ENCODE peak calls at places on chromosomes 1 and 21, in four cellular contexts. One of them, this sample, is unnamed.

GRCh38 chr1:206470692-206471414 is 577 bp downstream of the IKBKE start:
- DNase-seq in activated CD4-positive, alpha-beta T cell treated with anti-CD3 and anti-CD28 coated beads, Interleukin-2, amount 50 U/mL, for 24 hours: no peak
- DNase-seq in effector memory CD4-positive, alpha-beta T cell: no peak
- DNase-seq in T-cell: peak; percentile 16
- DNase-seq in this sample: no peak

GRCh38 chr1:227776277-227776676 is 39.2 kb upstream of the PRSS38 start:
- DNase-seq in T-cell: no peak
- DNase-seq in effector memory CD4-positive, alpha-beta T cell: no peak
- DNase-seq in activated CD4-positive, alpha-beta T cell treated with anti-CD3 and anti-CD28 coated beads, Interleukin-2, amount 50 U/mL, for 24 hours: no peak
- DNase-seq in this sample: no peak

GRCh38 chr1:48878191-48878940 is 101.7 kb upstream of the BEND5 start:
- DNase-seq in activated CD4-positive, alpha-beta T cell treated with anti-CD3 and anti-CD28 coated beads, Interleukin-2, amount 50 U/mL, for 24 hours: no peak
- DNase-seq in effector memory CD4-positive, alpha-beta T cell: no peak
- DNase-seq in T-cell: no peak
- DNase-seq in this sample: no peak

GRCh38 chr1:3240524-3241235 is 171.7 kb downstream of the PRDM16 start:
- DNase-seq in T-cell: no peak
- DNase-seq in activated CD4-positive, alpha-beta T cell treated with anti-CD3 and anti-CD28 coated beads, Interleukin-2, amount 50 U/mL, for 24 hours: no peak
- DNase-seq in effector memory CD4-positive, alpha-beta T cell: no peak
- DNase-seq in this sample: no peak

GRCh38 chr21:34074283-34075098 is 1.1 kb downstream of the MRPS6 start:
- DNase-seq in T-cell: no peak
- DNase-seq in effector memory CD4-positive, alpha-beta T cell: no peak
- DNase-seq in activated CD4-positive, alpha-beta T cell treated with anti-CD3 and anti-CD28 coated beads, Interleukin-2, amount 50 U/mL, for 24 hours: no peak
- DNase-seq in this sample: no peak

GRCh38 chr1:33854091-33854490 is 9.8 kb upstream of the HMGB4 start:
- DNase-seq in T-cell: no peak
- DNase-seq in effector memory CD4-positive, alpha-beta T cell: no peak
- DNase-seq in activated CD4-positive, alpha-beta T cell treated with anti-CD3 and anti-CD28 coated beads, Interleukin-2, amount 50 U/mL, for 24 hours: no peak
- DNase-seq in this sample: no peak

GRCh38 chr1:91885331-91885715 is 628 bp downstream of the TGFBR3 start:
- DNase-seq in T-cell: no peak
- DNase-seq in activated CD4-positive, alpha-beta T cell treated with anti-CD3 and anti-CD28 coated beads, Interleukin-2, amount 50 U/mL, for 24 hours: no peak
- DNase-seq in effector memory CD4-positive, alpha-beta T cell: peak; percentile 23
- DNase-seq in this sample: peak; percentile 23

GRCh38 chr1:228365321-228366061 is 41.1 kb downstream of the TRIM11 start:
- DNase-seq in T-cell: no peak
- DNase-seq in activated CD4-positive, alpha-beta T cell treated with anti-CD3 and anti-CD28 coated beads, Interleukin-2, amount 50 U/mL, for 24 hours: no peak
- DNase-seq in effector memory CD4-positive, alpha-beta T cell: no peak
- DNase-seq in this sample: no peak

GRCh38 chr1:162165528-162165927 is 96.0 kb downstream of the NOS1AP start:
- DNase-seq in effector memory CD4-positive, alpha-beta T cell: no peak
- DNase-seq in activated CD4-positive, alpha-beta T cell treated with anti-CD3 and anti-CD28 coated beads, Interleukin-2, amount 50 U/mL, for 24 hours: no peak
- DNase-seq in T-cell: no peak
- DNase-seq in this sample: peak; percentile 18

GRCh38 chr21:32520885-32521735 is 64.2 kb downstream of the TCP10L start:
- DNase-seq in T-cell: no peak
- DNase-seq in effector memory CD4-positive, alpha-beta T cell: no peak
- DNase-seq in activated CD4-positive, alpha-beta T cell treated with anti-CD3 and anti-CD28 coated beads, Interleukin-2, amount 50 U/mL, for 24 hours: no peak
- DNase-seq in this sample: peak; percentile 69

GRCh38 chr21:36696640-36697472 is 2.1 kb upstream of the SIM2 start:
- DNase-seq in activated CD4-positive, alpha-beta T cell treated with anti-CD3 and anti-CD28 coated beads, Interleukin-2, amount 50 U/mL, for 24 hours: no peak
- DNase-seq in effector memory CD4-positive, alpha-beta T cell: no peak
- DNase-seq in T-cell: no peak
- DNase-seq in this sample: no peak

GRCh38 chr21:37614351-37614875 is 247.8 kb downstream of the DYRK1A start:
- DNase-seq in T-cell: no peak
- DNase-seq in activated CD4-positive, alpha-beta T cell treated with anti-CD3 and anti-CD28 coated beads, Interleukin-2, amount 50 U/mL, for 24 hours: no peak
- DNase-seq in effector memory CD4-positive, alpha-beta T cell: no peak
- DNase-seq in this sample: no peak

GRCh38 chr1:68174173-68175113 is 57.9 kb downstream of the WLS start:
- DNase-seq in T-cell: no peak
- DNase-seq in effector memory CD4-positive, alpha-beta T cell: no peak
- DNase-seq in activated CD4-positive, alpha-beta T cell treated with anti-CD3 and anti-CD28 coated beads, Interleukin-2, amount 50 U/mL, for 24 hours: no peak
- DNase-seq in this sample: peak; percentile 33

GRCh38 chr1:26689504-26689903 is 6.3 kb upstream of the ARID1A start:
- DNase-seq in T-cell: no peak
- DNase-seq in activated CD4-positive, alpha-beta T cell treated with anti-CD3 and anti-CD28 coated beads, Interleukin-2, amount 50 U/mL, for 24 hours: no peak
- DNase-seq in effector memory CD4-positive, alpha-beta T cell: no peak
- DNase-seq in this sample: no peak

GRCh38 chr1:16207318-16208269 is 4.9 kb downstream of the ARHGEF19 start:
- DNase-seq in effector memory CD4-positive, alpha-beta T cell: no peak
- DNase-seq in activated CD4-positive, alpha-beta T cell treated with anti-CD3 and anti-CD28 coated beads, Interleukin-2, amount 50 U/mL, for 24 hours: no peak
- DNase-seq in T-cell: no peak
- DNase-seq in this sample: no peak

GRCh38 chr1:230191079-230191478 is 124.0 kb downstream of the GALNT2 start:
- DNase-seq in activated CD4-positive, alpha-beta T cell treated with anti-CD3 and anti-CD28 coated beads, Interleukin-2, amount 50 U/mL, for 24 hours: no peak
- DNase-seq in T-cell: no peak
- DNase-seq in effector memory CD4-positive, alpha-beta T cell: no peak
- DNase-seq in this sample: peak; percentile 59

GRCh38 chr1:236016083-236016482 is 48.8 kb downstream of the NID1 start:
- DNase-seq in activated CD4-positive, alpha-beta T cell treated with anti-CD3 and anti-CD28 coated beads, Interleukin-2, amount 50 U/mL, for 24 hours: no peak
- DNase-seq in T-cell: no peak
- DNase-seq in effector memory CD4-positive, alpha-beta T cell: no peak
- DNase-seq in this sample: no peak

GRCh38 chr1:7420098-7420445 is 351.0 kb upstream of the VAMP3 start:
- DNase-seq in activated CD4-positive, alpha-beta T cell treated with anti-CD3 and anti-CD28 coated beads, Interleukin-2, amount 50 U/mL, for 24 hours: no peak
- DNase-seq in effector memory CD4-positive, alpha-beta T cell: no peak
- DNase-seq in T-cell: no peak
- DNase-seq in this sample: no peak

GRCh38 chr21:45318556-45319341 is 31.1 kb upstream of the POFUT2 start:
- DNase-seq in effector memory CD4-positive, alpha-beta T cell: no peak
- DNase-seq in activated CD4-positive, alpha-beta T cell treated with anti-CD3 and anti-CD28 coated beads, Interleukin-2, amount 50 U/mL, for 24 hours: no peak
- DNase-seq in T-cell: no peak
- DNase-seq in this sample: no peak

GRCh38 chr1:39485046-39485803 is 6.2 kb upstream of the BMP8A start:
- DNase-seq in T-cell: no peak
- DNase-seq in effector memory CD4-positive, alpha-beta T cell: no peak
- DNase-seq in activated CD4-positive, alpha-beta T cell treated with anti-CD3 and anti-CD28 coated beads, Interleukin-2, amount 50 U/mL, for 24 hours: no peak
- DNase-seq in this sample: peak; percentile 44

GRCh38 chr1:202291001-202291400 is 50.7 kb downstream of the UBE2T start:
- DNase-seq in activated CD4-positive, alpha-beta T cell treated with anti-CD3 and anti-CD28 coated beads, Interleukin-2, amount 50 U/mL, for 24 hours: no peak
- DNase-seq in T-cell: no peak
- DNase-seq in effector memory CD4-positive, alpha-beta T cell: no peak
- DNase-seq in this sample: no peak

GRCh38 chr1:85361106-85361505 is 84.7 kb upstream of the BCL10 start:
- DNase-seq in activated CD4-positive, alpha-beta T cell treated with anti-CD3 and anti-CD28 coated beads, Interleukin-2, amount 50 U/mL, for 24 hours: no peak
- DNase-seq in T-cell: no peak
- DNase-seq in effector memory CD4-positive, alpha-beta T cell: no peak
- DNase-seq in this sample: no peak

GRCh38 chr1:79852004-79852403 is 845.5 kb upstream of the ADGRL4 start:
- DNase-seq in T-cell: no peak
- DNase-seq in activated CD4-positive, alpha-beta T cell treated with anti-CD3 and anti-CD28 coated beads, Interleukin-2, amount 50 U/mL, for 24 hours: no peak
- DNase-seq in effector memory CD4-positive, alpha-beta T cell: no peak
- DNase-seq in this sample: no peak

GRCh38 chr1:80624682-80625081 is 1176.1 kb upstream of the ADGRL2 start:
- DNase-seq in activated CD4-positive, alpha-beta T cell treated with anti-CD3 and anti-CD28 coated beads, Interleukin-2, amount 50 U/mL, for 24 hours: no peak
- DNase-seq in effector memory CD4-positive, alpha-beta T cell: no peak
- DNase-seq in T-cell: no peak
- DNase-seq in this sample: no peak

GRCh38 chr1:221670081-221670480 is 71.8 kb downstream of the DUSP10 start:
- DNase-seq in T-cell: no peak
- DNase-seq in effector memory CD4-positive, alpha-beta T cell: no peak
- DNase-seq in activated CD4-positive, alpha-beta T cell treated with anti-CD3 and anti-CD28 coated beads, Interleukin-2, amount 50 U/mL, for 24 hours: no peak
- DNase-seq in this sample: no peak

GRCh38 chr1:53324321-53324720 is 3.5 kb downstream of the LRP8 start:
- DNase-seq in T-cell: no peak
- DNase-seq in effector memory CD4-positive, alpha-beta T cell: no peak
- DNase-seq in activated CD4-positive, alpha-beta T cell treated with anti-CD3 and anti-CD28 coated beads, Interleukin-2, amount 50 U/mL, for 24 hours: no peak
- DNase-seq in this sample: no peak

This sample was measured in midbrain.